ENCODE peak calls at places on chromosomes 3 and 15, in four cellular contexts. I is body of pancreas, W is upper lobe of left lung, Q is heart left ventricle. J is an unnamed sample.

GRCh38 chr3:189624130-189624529 is 7.1 kb upstream of the TP63 start:
- ATAC-seq in I (no peak), W (no peak), Q (no peak), J (no peak)

GRCh38 chr15:22880068-22880980 is 41.9 kb downstream of the NIPA2 start:
- ATAC-seq in I (peak; percentile 60), W (no peak), Q (no peak), J (no peak)

GRCh38 chr3:143098032-143098764 is 21.4 kb upstream of the CHST2 start:
- ATAC-seq in I (no peak), W (no peak), Q (no peak), J (no peak)

GRCh38 chr3:126827121-126827520 is 123.1 kb downstream of the CHCHD6 start:
- ATAC-seq in I (peak; percentile 35), W (peak; percentile 24), Q (peak; percentile 63), J (peak; percentile 96)

GRCh38 chr15:34284937-34285336 is 52.6 kb downstream of the SLC12A6 start:
- ATAC-seq in I (no peak), W (no peak), Q (no peak), J (no peak)

GRCh38 chr3:171306631-171307030 is 153.6 kb downstream of the TNIK start:
- ATAC-seq in I (no peak), W (no peak), Q (peak; percentile 93), J (peak; percentile 85)

GRCh38 chr3:13505147-13506130 is 25.3 kb downstream of the HDAC11 start:
- ATAC-seq in I (no peak), W (no peak), Q (no peak), J (no peak)

GRCh38 chr15:90496791-90497190 is 32.9 kb upstream of the CRTC3 start:
- ATAC-seq in I (no peak), W (no peak), Q (peak; percentile 32), J (no peak)

GRCh38 chr15:76285241-76285825 is 25.9 kb downstream of the ETFA start:
- ATAC-seq in I (no peak), W (no peak), Q (no peak), J (no peak)

GRCh38 chr15:99016680-99017321 is 9.2 kb upstream of the PGPEP1L start:
- ATAC-seq in I (no peak), W (no peak), Q (no peak), J (peak; percentile 27)

GRCh38 chr3:45143673-45144670 is 2.2 kb downstream of the CDCP1 start:
- ATAC-seq in I (no peak), W (no peak), Q (no peak), J (no peak)

GRCh38 chr3:60932669-60933068 is 318.6 kb downstream of the FHIT start:
- ATAC-seq in I (no peak), W (no peak), Q (no peak), J (no peak)

GRCh38 chr3:72802001-72802400 is 46.2 kb downstream of the SHQ1 start:
- ATAC-seq in I (no peak), W (no peak), Q (no peak), J (no peak)

GRCh38 chr3:195582947-195583346 is 793 bp downstream of the APOD start:
- ATAC-seq in I (no peak), W (no peak), Q (no peak), J (no peak)

GRCh38 chr3:106275592-106275991 is 406.8 kb upstream of the CBLB start:
- ATAC-seq in I (no peak), W (no peak), Q (no peak), J (no peak)

GRCh38 chr3:9897408-9898372 is 5.0 kb upstream of the IL17RE start:
- ATAC-seq in I (peak; percentile 90), W (peak; percentile 93), Q (no peak), J (no peak)

GRCh38 chr3:62647711-62648110 is 227.5 kb downstream of the CADPS start:
- ATAC-seq in I (no peak), W (no peak), Q (no peak), J (no peak)

GRCh38 chr15:89175617-89176191 is 45.7 kb downstream of the RLBP1 start:
- ATAC-seq in I (no peak), W (no peak), Q (no peak), J (no peak)

GRCh38 chr15:66734961-66735908 is 33.2 kb downstream of the SMAD6 start:
- ATAC-seq in I (no peak), W (no peak), Q (peak; percentile 36), J (no peak)

GRCh38 chr3:146177986-146178385 is 17.0 kb upstream of the PLOD2 start:
- ATAC-seq in I (no peak), W (no peak), Q (no peak), J (no peak)

GRCh38 chr3:161770532-161771386 is 274.2 kb downstream of the OTOL1 start:
- ATAC-seq in I (no peak), W (no peak), Q (no peak), J (no peak)

GRCh38 chr3:3107858-3108257 is 2.3 kb downstream of the IL5RA start:
- ATAC-seq in I (no peak), W (no peak), Q (no peak), J (no peak)

GRCh38 chr3:143128212-143128611 is 8.6 kb downstream of the CHST2 start:
- ATAC-seq in I (no peak), W (no peak), Q (no peak), J (no peak)

GRCh38 chr15:71501344-71502128 is 308.8 kb upstream of the NR2E3 start:
- ATAC-seq in I (peak; percentile 66), W (no peak), Q (peak; percentile 89), J (no peak)

GRCh38 chr3:98232489-98232888 is 31.6 kb upstream of the OR5H6 start:
- ATAC-seq in I (no peak), W (no peak), Q (no peak), J (no peak)

DNA sequence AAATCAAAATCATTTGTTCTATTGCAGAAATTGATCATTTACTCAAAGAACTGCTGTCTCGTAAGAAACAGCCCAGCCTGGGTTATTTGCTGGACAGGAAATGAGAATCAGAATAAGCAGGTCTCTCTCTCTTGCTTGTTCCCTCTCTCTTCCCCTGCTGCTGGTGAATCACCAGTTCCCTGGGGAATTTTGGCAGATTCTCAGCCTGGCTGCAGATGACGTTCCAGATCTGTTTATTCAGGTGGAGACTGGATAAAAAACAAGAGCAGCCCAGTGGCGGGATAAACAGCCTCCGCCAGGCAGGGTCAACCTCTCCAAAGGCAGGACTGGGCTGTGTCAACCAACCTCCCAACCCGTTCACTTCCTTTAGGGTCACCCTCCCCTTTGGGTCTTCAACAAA is 72.1 kb downstream of the LRIG1 start:
- ATAC-seq in I (peak; percentile 86), W (peak; percentile 47), Q (peak; percentile 57), J (peak; percentile 82)
- H3K27ac ChIP-seq in I (peak overlapping the region; percentile 74), W (peak overlapping the region; percentile 52), Q (peak overlapping the region; percentile 81), J (peak overlapping the region; percentile 73)

DNA sequence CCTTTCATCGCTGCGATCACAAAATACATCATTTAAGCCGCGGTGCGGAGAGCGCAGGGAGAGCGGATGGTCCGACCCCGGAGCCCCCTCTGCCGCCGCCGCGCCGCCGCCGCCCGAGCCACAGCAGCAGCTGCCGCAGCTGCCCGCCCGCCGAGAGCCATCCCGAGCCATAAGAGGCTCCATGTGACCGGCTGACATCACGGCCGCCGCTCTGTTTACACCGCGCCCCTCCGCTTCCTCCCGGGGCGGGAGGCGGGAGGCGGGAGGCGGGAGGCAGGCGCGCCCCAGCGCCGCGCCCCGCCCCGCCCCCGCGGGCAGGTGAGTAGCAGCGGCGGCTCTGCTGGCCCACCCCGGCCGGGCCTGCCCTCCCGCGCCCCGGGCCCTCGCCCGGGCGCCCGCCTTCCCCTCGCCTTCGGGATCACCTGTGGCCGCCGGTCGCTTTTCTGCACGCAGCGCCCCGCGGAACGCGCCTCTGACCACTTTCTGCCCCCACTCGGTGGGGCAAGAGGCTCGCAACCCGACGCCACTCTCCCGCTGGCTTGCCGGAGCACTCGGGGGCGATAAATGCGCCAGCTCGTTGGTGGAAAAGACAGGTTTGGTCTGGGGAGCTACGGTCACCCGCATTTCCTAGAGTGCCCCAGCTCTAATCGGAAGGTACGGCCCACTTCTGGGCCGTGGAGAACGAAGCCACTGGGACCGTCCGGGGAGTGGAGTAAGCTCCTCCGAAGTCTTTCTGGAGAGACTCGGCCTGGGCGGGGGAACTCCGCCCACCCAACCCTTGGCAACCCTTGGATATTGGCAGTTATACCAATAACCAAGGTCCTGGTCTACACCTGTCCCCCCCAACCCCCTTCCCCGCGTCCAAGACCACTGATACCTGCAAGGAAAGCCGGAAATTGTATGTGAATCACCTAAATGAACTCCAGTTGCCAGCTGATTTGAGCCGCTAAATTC is 113.7 kb upstream of the ICE2 start:
- ATAC-seq in I (peak; percentile 91), W (peak; percentile 92), Q (peak; percentile 93), J (peak; percentile 94)
- TF ChIP-seq CTCF in I (peak; percentile 39), W (no peak), Q (no peak), J (peak; percentile 31)

GRCh38 chr3:50625879-50626182 is 8.9 kb downstream of the MAPKAPK3 start:
- ATAC-seq in I (no peak), W (no peak), Q (no peak), J (no peak)

GRCh38 chr3:50622881-50623280 is 5.9 kb downstream of the MAPKAPK3 start:
- ATAC-seq in I (no peak), W (no peak), Q (no peak), J (no peak)

GRCh38 chr3:50624634-50625033 is 7.7 kb downstream of the MAPKAPK3 start:
- ATAC-seq in I (peak; percentile 85), W (peak; percentile 47), Q (no peak), J (no peak)

GRCh38 chr3:50625131-50625878 is 8.4 kb downstream of the MAPKAPK3 start:
- ATAC-seq in I (no peak), W (no peak), Q (no peak), J (no peak)

DNA sequence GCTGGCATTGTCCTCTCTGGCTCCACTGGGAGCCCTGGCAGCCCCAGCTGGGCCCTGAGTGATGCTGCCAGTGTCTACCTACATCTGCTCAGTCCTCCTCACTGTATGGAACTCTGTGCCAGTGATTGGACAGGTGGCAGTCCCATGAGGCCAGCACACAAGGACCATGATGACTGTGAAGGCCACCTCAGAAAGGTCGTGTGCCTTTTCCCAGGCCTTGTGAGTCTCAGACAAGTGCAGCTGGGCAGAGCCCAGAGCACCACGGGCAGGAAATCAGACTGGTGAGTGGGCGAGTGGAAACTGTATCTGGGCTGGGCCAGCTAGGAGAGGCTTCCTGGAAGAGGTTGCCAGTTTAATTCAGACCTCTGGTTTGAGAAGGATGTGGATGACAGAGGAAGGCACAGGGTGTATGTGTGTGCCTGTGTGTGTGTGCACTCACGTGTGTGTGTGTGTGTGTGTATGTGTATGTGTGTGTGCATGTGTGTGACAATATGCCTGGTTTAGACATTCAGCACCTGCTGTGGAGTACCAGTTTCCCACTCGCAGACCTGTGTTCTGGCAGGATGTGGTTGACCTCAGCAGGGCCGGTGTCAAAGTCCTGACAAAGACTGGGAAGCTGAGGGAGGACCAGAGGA is 7.0 kb downstream of the MAPKAPK3 start:
- ATAC-seq in I (no peak), W (no peak), Q (no peak), J (no peak)
- TF ChIP-seq POLR2A in I (no peak), W (no peak), Q (no peak), J (no peak)

GRCh38 chr3:82416828-82417227 is 655.4 kb upstream of the GBE1 start:
- ATAC-seq in I (no peak), W (no peak), Q (no peak), J (no peak)
- H3K27ac ChIP-seq in I (no peak overlapping the region), W (no peak overlapping the region), Q (no peak overlapping the region), J (no peak overlapping the region)

DNA sequence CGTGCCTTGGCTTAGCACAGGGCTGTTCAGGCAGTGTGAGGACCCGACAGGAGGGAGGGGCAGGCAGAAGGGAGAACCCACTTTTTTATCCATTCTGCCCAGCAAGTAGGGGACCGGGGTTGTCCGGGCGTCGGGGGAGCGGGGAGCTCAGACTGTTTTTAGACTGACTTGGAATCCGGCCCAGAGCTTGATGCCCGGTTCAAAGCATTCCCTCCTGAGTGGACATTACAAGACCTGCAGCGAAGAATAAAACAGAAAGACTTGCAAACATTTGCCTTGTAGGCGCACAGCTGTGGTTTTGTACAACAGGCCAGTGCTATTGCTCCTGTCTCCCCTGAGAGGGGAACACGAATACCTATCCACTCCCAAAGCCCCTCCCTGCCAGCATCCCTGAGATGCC is 161.4 kb upstream of the HES1 start:
- ATAC-seq in I (no peak), W (no peak), Q (no peak), J (no peak)
- TF ChIP-seq CTCF in I (no peak), W (no peak), Q (no peak), J (no peak)

GRCh38 chr3:42804113-42804830 is at the start of gene HIGD1A:
- ATAC-seq in I (peak; percentile 98), W (peak; percentile 100), Q (peak; percentile 100), J (peak; percentile 100)
- TF ChIP-seq POLR2A in I (peak; percentile 98), W (peak; percentile 98), Q (peak; percentile 79), J (peak; percentile 94)

J was measured in gastroesophageal sphincter.